ENCODE peak calls at places on chromosomes 5 and 9, in four cellular contexts. N is heart left ventricle; W is amniotic stem cell; J is stimulated activated CD4-positive, alpha-beta T cell treated with anti-CD3 and anti-CD28 coated beads, Interleukin-1b, Interleukin-23, amount 100 ng/mL, for 4 hours. B is an unnamed sample.

GRCh38 chr5:14523243-14524034 is 58.2 kb upstream of the OTULINL start:
- DNase-seq in N (no peak), W (no peak), J (no peak), B (no peak)

GRCh38 chr5:14995229-14995628 is 123.7 kb upstream of the ANKH start:
- DNase-seq in N (no peak), W (no peak), J (no peak), B (no peak)

GRCh38 chr5:26563979-26564378 is 474.4 kb downstream of the CDH9 start:
- DNase-seq in N (no peak), W (no peak), J (no peak), B (no peak)

GRCh38 chr5:132063090-132063911 is 2.8 kb downstream of the IL3 start:
- DNase-seq in N (peak; percentile 59), W (peak; percentile 64), J (peak; percentile 81), B (peak; percentile 1)

GRCh38 chr9:99239341-99240055 is 17.4 kb downstream of the SEC61B start:
- DNase-seq in N (no peak), W (peak; percentile 41), J (no peak), B (no peak)

GRCh38 chr5:33968133-33969005 is 16.1 kb downstream of the SLC45A2 start:
- DNase-seq in N (no peak), W (no peak), J (no peak), B (no peak)

GRCh38 chr9:93996863-93997262 is 41.7 kb upstream of the BARX1 start:
- DNase-seq in N (no peak), W (no peak), J (no peak), B (no peak)

GRCh38 chr5:124746252-124746915 is at the start of gene ZNF608:
- DNase-seq in N (no peak), W (no peak), J (no peak), B (no peak)

GRCh38 chr9:70933318-70933717 is 188.1 kb downstream of the TRPM3 start:
- DNase-seq in N (no peak), W (no peak), J (no peak), B (no peak)

GRCh38 chr5:176491056-176491646 is 43.0 kb downstream of the FAF2 start:
- DNase-seq in N (no peak), W (no peak), J (no peak), B (no peak)

GRCh38 chr5:57845025-57845424 is 362.4 kb upstream of the ACTBL2 start:
- DNase-seq in N (no peak), W (no peak), J (no peak), B (no peak)

GRCh38 chr5:40221796-40222195 is 457.9 kb upstream of the PTGER4 start:
- DNase-seq in N (no peak), W (peak; percentile 16), J (no peak), B (no peak)

GRCh38 chr5:138369706-138370105 is 17.2 kb downstream of the KDM3B start:
- DNase-seq in N (no peak), W (no peak), J (no peak), B (no peak)

GRCh38 chr9:107949058-107949457 is 459.5 kb upstream of the KLF4 start:
- DNase-seq in N (no peak), W (no peak), J (no peak), B (no peak)

GRCh38 chr5:15791859-15792258 is 291.9 kb downstream of the FBXL7 start:
- DNase-seq in N (no peak), W (no peak), J (no peak), B (no peak)

GRCh38 chr9:116327702-116328440 is 174.3 kb downstream of the PAPPA start:
- DNase-seq in N (no peak), W (peak; percentile 14), J (no peak), B (no peak)

GRCh38 chr9:76316069-76316468 is 78.2 kb downstream of the RFK start:
- DNase-seq in N (no peak), W (no peak), J (no peak), B (no peak)

GRCh38 chr9:70085241-70085640 is 41.6 kb downstream of the MAMDC2 start:
- DNase-seq in N (no peak), W (no peak), J (no peak), B (no peak)

GRCh38 chr9:127707766-127708165 is 978 bp downstream of the CFAP157 start:
- DNase-seq in N (no peak), W (no peak), J (no peak), B (no peak)

B was measured in mesothelial cell of epicardium.